ENCODE peak calls at places on chromosome 1, in four cellular contexts. F is hepatocyte, D is pancreas, P is heart left ventricle. V is an unnamed sample.

GRCh38 chr1:28761189-28761588 is 24.4 kb downstream of the YTHDF2 start:
- DNase-seq in F (no peak), D (no peak), P (no peak), V (no peak)

GRCh38 chr1:59498640-59499039 is 201.7 kb downstream of the FGGY start:
- DNase-seq in F (no peak), D (no peak), P (no peak), V (peak; percentile 39)

GRCh38 chr1:154502066-154502741 is at the start of the genes SHE and TDRD10:
- DNase-seq in F (peak; percentile 38), D (peak; percentile 70), P (peak; percentile 77), V (no peak)

GRCh38 chr1:218616681-218617080 is 271.5 kb downstream of the TGFB2 start:
- DNase-seq in F (no peak), D (no peak), P (no peak), V (no peak)

GRCh38 chr1:209076688-209077087 is 506.8 kb upstream of the CAMK1G start:
- DNase-seq in F (no peak), D (no peak), P (no peak), V (peak; percentile 50)

GRCh38 chr1:53110370-53111072 is 31.9 kb downstream of the SLC1A7 start:
- DNase-seq in F (peak; percentile 45), D (no peak), P (no peak), V (no peak)

GRCh38 chr1:2986549-2987305 is 34.5 kb upstream of the ACTRT2 start:
- DNase-seq in F (no peak), D (no peak), P (no peak), V (no peak)

GRCh38 chr1:21669033-21669286 is 197 bp downstream of the RAP1GAP start:
- DNase-seq in F (no peak), D (peak; percentile 82), P (no peak), V (no peak)

GRCh38 chr1:23393706-23394105 is 24.1 kb upstream of the ZNF436 start:
- DNase-seq in F (no peak), D (peak; percentile 67), P (peak; percentile 82), V (no peak)

GRCh38 chr1:116711061-116711582 is 43.1 kb upstream of the CD2 start:
- DNase-seq in F (no peak), D (no peak), P (no peak), V (no peak)

GRCh38 chr1:220881918-220882891 is 3.0 kb downstream of the HLX start:
- DNase-seq in F (no peak), D (no peak), P (peak; percentile 71), V (no peak)

GRCh38 chr1:36203554-36204346 is 20.5 kb upstream of the THRAP3 start:
- DNase-seq in F (peak; percentile 62), D (peak; percentile 66), P (peak; percentile 81), V (no peak)

GRCh38 chr1:147273409-147274307 is 31.2 kb downstream of the CHD1L start:
- DNase-seq in F (peak; percentile 68), D (no peak), P (no peak), V (peak; percentile 80)

GRCh38 chr1:169119405-169119804 is 12.9 kb downstream of the ATP1B1 start:
- DNase-seq in F (peak; percentile 63), D (no peak), P (no peak), V (no peak)

GRCh38 chr1:50430010-50430405 is 6.8 kb upstream of the DMRTA2 start:
- DNase-seq in F (no peak), D (no peak), P (no peak), V (no peak)

GRCh38 chr1:34929497-34929852 is at the start of gene DLGAP3:
- DNase-seq in F (peak; percentile 47), D (no peak), P (no peak), V (peak; percentile 23)

GRCh38 chr1:18967066-18967690 is 10.7 kb upstream of the IFFO2 start:
- DNase-seq in F (no peak), D (no peak), P (no peak), V (no peak)

GRCh38 chr1:209667103-209667502 is 8.1 kb upstream of the G0S2 start:
- DNase-seq in F (no peak), D (no peak), P (no peak), V (no peak)

DNA sequence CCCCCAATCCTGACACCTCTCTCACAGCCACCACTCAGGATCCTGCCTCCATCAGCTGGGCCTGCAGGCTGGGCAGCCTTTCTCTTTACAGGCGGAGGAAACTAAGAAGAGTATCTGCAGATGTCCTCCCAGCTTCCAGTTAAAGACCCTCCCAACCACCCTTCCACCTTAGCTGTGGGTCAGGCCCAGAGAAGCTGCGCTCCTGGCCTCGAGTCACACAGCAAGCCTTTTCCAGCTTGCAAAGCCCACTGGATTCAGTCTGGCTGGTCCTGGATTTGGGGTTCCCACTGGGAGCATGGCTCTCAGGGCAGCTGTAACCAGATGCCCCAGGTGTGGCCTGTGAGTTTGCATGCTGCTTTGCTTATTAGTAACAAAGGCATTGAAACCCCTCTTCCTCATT is 19.9 kb downstream of the KCNQ4 start:
- DNase-seq in F (no peak), D (no peak), P (no peak), V (no peak)
- H3K27ac ChIP-seq in F (no peak overlapping the region), D (no peak overlapping the region), P (no peak overlapping the region), V (no peak overlapping the region)

DNA sequence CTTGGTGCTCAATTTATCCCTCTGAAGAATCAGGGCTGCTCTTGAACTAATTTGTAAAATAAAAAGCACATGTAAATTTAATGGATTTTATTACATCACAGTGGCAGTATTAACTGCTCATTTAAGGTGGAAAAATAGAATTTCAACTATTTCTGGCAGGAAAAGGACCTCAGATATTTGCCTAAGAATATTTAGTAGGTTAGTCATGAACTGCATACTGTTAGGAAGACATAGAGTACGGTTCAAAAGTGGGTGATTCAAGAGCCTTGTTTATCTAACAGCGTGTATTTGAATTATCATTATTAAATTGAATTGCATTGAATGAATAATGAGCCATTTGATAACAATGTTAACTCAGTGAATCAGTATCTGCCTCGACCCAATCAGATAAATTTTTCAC is 248.8 kb upstream of the PBX1 start:
- DNase-seq in F (no peak), D (no peak), P (no peak), V (no peak)
- H3K4me3 ChIP-seq in F (no peak overlapping the region), D (no peak overlapping the region), P (no peak overlapping the region), V (no peak overlapping the region)

GRCh38 chr1:160486453-160486852 is 36.6 kb downstream of the SLAMF6 start:
- DNase-seq in F (no peak), D (no peak), P (no peak), V (no peak)

GRCh38 chr1:160481979-160482596 is 41.0 kb downstream of the SLAMF6 start:
- DNase-seq in F (no peak), D (no peak), P (no peak), V (no peak)

GRCh38 chr1:160488347-160489058 is 34.6 kb downstream of the SLAMF6 start:
- DNase-seq in F (no peak), D (no peak), P (no peak), V (no peak)

GRCh38 chr1:160483505-160484185 is 39.4 kb downstream of the SLAMF6 start:
- DNase-seq in F (no peak), D (no peak), P (no peak), V (no peak)
- H3K9me3 ChIP-seq in F (no peaks in the 10 kb centered on the region), D (no peaks in the 10 kb centered on the region), P (no peaks in the 10 kb centered on the region), V (no peaks in the 10 kb centered on the region)

GRCh38 chr1:205590457-205590768 is 41.4 kb downstream of the ELK4 start:
- DNase-seq in F (no peak), D (no peak), P (no peak), V (no peak)

GRCh38 chr1:205591522-205592351 is 40.1 kb downstream of the ELK4 start:
- DNase-seq in F (peak; percentile 91), D (peak; percentile 94), P (peak; percentile 91), V (peak; percentile 84)

GRCh38 chr1:205589618-205590456 is 42.0 kb downstream of the ELK4 start:
- DNase-seq in F (no peak), D (no peak), P (no peak), V (no peak)

GRCh38 chr1:205592443-205593003 is 39.3 kb downstream of the ELK4 start:
- DNase-seq in F (no peak), D (no peak), P (no peak), V (no peak)

DNA sequence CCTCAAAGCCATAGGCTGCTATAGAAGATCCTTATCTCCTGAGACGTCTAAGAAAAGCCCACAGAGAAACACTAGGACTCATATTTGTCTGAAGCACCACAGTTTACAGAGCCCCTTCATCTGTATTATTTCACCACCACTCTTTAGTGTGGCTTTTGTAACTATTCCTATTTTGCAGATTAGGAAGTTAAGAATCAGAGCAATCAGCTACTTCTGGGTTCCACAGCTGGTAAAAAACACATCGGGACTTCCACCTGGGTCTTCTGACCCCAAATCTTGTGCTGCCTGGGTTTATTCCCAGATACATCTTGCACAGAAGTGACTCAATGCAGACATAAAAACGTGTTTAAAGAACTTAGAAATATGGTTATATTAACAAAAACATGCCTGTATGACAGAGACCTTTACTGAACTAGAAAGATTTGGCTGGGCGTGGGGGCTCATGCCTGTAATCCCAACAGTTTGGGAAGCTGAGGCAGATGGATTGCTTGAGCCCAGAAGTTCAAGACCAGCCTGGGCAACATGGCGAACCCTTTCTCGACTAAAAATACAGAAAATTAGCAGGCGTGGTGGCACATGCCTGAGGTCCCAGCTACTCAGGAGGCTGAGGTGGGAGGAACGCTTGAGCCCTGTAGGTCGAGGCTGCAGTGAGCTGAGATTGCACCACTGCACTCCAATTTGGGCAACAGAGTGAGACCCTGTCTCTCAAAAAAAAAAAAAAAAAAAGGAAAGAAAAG is 40.9 kb downstream of the ELK4 start:
- DNase-seq in F (no peak), D (no peak), P (no peak), V (no peak)
- H3K27ac ChIP-seq in F (no peak overlapping the region), D (no peak overlapping the region), P (no peak overlapping the region), V (no peak overlapping the region)

DNA sequence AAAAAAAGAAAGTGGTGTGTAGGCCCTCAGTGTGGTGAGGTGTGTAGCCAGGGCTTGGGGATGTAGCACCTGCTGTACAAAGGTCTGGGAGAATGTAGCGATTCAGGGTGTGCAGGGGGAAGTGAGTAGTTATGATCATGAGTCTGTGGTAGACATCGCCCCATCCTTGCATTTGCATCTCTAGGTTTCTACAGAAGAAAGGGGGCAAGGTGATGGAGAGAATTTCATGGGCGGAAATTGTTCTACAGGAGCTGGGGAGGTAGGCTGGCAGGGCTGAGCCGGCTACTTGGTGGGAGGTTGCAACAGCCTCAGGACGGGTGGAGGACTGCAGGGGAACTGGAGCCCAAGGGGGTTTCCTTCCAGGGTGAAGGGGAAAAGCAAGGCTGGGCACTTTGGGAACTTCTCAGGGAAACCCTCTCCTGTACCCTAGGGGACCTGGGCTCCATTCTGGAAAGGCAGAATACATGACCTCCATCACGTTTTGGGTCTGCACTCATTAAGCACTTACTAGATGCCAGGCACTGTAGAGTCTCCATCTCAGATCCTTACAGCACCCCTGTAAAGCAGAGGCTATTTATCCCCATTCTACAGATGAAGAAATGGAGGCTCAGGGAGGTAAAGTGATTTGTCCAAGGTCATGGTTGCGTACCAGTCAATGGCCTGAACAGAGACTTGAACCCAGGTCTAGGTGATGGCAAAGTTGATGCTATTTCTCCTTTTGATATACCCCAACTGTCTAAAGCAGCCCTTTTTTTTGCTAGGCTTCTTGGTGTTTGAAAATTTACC is 14.5 kb upstream of the TNFRSF1B start:
- DNase-seq in F (no peak), D (no peak), P (no peak), V (no peak)
- H3K4me3 ChIP-seq in F (no peak overlapping the region), D (no peak overlapping the region), P (no peak overlapping the region), V (no peak overlapping the region)

V was measured in A673.